ENCODE peak calls at places on chromosomes 11 and 22, in five cellular contexts. D, L, P, Y and X are unnamed samples.
A peak's percentile ranks its signal among the peaks of the same experiment; 100 is the strongest.

GRCh38 chr22:19097518-19097917 is 24.7 kb downstream of the DGCR2 start:
- DNase-seq in D (no peak), L (no peak), P (no peak), Y (no peak), X (no peak)

GRCh38 chr22:42340695-42341383 is 70.4 kb upstream of the TCF20 start:
- DNase-seq in D (no peak), L (no peak), P (no peak), Y (no peak), X (peak; percentile 43)

GRCh38 chr11:27412192-27412691 is 49.2 kb upstream of the CCDC34 start:
- DNase-seq in D (no peak), L (no peak), P (no peak), Y (no peak), X (no peak)

GRCh38 chr11:77868744-77869143 is 47.8 kb downstream of the AAMDC start:
- DNase-seq in D (no peak), L (no peak), P (no peak), Y (no peak), X (no peak)

GRCh38 chr11:69286358-69287327 is 7.3 kb upstream of the MYEOV start:
- DNase-seq in D (no peak), L (no peak), P (no peak), Y (no peak), X (no peak)

GRCh38 chr11:45260047-45260446 is 26.1 kb downstream of the SYT13 start:
- DNase-seq in D (no peak), L (no peak), P (no peak), Y (no peak), X (no peak)

GRCh38 chr11:19447150-19447566 is 206.4 kb upstream of the E2F8 start:
- DNase-seq in D (no peak), L (no peak), P (no peak), Y (no peak), X (no peak)

GRCh38 chr22:35037089-35037488 is 28.9 kb upstream of the ISX start:
- DNase-seq in D (no peak), L (no peak), P (peak; percentile 22), Y (no peak), X (no peak)

GRCh38 chr22:39174498-39175120 is 22.1 kb upstream of the CBX7 start:
- DNase-seq in D (peak; percentile 79), L (peak; percentile 46), P (peak; percentile 86), Y (no peak), X (no peak)

GRCh38 chr11:76329983-76330382 is 50.9 kb downstream of the THAP12 start:
- DNase-seq in D (no peak), L (no peak), P (no peak), Y (no peak), X (no peak)

GRCh38 chr11:70522613-70523311 is 124.4 kb downstream of the CTTN start:
- DNase-seq in D (no peak), L (no peak), P (no peak), Y (no peak), X (no peak)

GRCh38 chr22:27386186-27386585 is 415.4 kb downstream of the MN1 start:
- DNase-seq in D (no peak), L (no peak), P (no peak), Y (peak; percentile 72), X (no peak)

GRCh38 chr11:73047773-73048371 is 94.2 kb downstream of the FCHSD2 start:
- DNase-seq in D (no peak), L (no peak), P (no peak), Y (no peak), X (no peak)

GRCh38 chr22:49962751-49963646 is 2.4 kb downstream of the PIM3 start:
- DNase-seq in D (no peak), L (peak; percentile 54), P (peak; percentile 69), Y (no peak), X (no peak)

DNA sequence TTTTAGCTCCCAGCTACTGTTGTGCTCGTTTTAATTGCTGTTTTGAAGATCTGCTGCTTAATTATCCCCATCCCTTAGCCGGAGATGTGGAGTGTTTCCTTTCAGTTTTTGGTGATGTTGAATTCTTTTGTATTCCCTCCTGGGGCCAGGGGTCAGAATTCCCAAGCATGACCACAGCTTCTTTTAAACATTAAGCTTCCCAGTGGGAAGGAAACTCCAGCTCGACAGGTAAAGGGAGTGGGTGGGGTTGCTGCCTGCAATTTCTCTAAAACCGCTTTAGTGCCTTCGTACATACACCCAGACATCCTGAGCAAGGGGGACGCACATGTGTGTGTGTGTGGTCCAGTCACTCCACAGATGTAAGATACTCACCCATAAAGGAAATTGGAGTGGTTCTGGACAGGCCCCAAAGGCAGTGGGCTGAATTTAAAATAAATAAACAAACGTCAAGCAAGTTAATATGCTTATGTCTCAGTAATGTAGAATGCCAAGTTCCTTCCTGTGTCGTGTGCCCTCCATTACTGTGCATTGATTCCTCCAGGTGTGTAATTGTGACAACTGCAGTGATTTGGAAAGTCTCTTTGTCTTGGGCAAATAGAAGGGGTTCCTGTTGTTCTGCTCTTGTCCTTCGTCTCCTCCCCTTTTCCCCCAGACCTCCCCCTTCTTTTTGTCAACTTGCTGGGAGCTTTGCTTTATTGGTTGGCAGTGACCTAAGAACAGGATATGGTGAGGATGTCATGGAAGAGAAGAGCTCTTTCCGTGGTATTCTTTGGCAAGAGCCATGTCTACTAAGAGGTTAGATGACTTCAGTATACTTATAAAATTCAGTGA is 19.2 kb upstream of the ADSL start:
- DNase-seq in D (no peak), L (no peak), P (peak; percentile 52), Y (no peak), X (no peak)
- H3K27ac ChIP-seq in D (peak overlapping the region; percentile 9), L (peak overlapping the region; percentile 0), P (no peak overlapping the region), Y (no peak overlapping the region), X (no peak overlapping the region)

GRCh38 chr11:125071831-125072209 is 8.7 kb downstream of the SLC37A2 start:
- DNase-seq in D (no peak), L (no peak), P (no peak), Y (no peak), X (no peak)

GRCh38 chr11:125071408-125071807 is 8.3 kb downstream of the SLC37A2 start:
- DNase-seq in D (no peak), L (peak; percentile 32), P (no peak), Y (no peak), X (no peak)

GRCh38 chr11:125069008-125069407 is 5.9 kb downstream of the SLC37A2 start:
- DNase-seq in D (no peak), L (no peak), P (no peak), Y (no peak), X (no peak)

GRCh38 chr11:125070699-125071254 is 7.7 kb downstream of the SLC37A2 start:
- DNase-seq in D (no peak), L (peak; percentile 61), P (peak; percentile 78), Y (peak; percentile 95), X (no peak)

DNA sequence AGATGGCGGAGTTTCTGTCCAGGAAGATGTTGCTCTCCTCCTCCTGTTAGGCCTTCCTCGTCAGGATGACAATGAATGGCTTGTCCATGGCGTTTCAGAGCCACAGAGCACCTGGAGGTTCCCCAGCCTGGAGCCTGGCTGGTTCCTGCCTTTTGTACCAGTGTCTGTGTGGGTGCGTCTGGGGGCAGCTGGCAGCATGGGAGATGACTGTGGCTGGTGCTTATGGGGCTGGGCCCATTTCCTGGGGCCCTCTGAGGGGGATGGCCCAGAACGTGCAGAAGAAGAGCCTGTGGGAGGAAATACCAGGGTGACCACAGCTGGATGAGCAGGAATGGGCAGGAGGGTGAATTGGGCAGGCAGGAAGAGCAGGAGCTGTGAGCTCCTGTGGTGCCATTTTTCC is 6.7 kb downstream of the SLC37A2 start:
- DNase-seq in D (no peak), L (peak; percentile 9), P (no peak), Y (no peak), X (no peak)
- H3K27ac ChIP-seq in D (no peak overlapping the region), L (no peak overlapping the region), P (no peak overlapping the region), Y (peak overlapping the region; percentile 4), X (no peak overlapping the region)

DNA sequence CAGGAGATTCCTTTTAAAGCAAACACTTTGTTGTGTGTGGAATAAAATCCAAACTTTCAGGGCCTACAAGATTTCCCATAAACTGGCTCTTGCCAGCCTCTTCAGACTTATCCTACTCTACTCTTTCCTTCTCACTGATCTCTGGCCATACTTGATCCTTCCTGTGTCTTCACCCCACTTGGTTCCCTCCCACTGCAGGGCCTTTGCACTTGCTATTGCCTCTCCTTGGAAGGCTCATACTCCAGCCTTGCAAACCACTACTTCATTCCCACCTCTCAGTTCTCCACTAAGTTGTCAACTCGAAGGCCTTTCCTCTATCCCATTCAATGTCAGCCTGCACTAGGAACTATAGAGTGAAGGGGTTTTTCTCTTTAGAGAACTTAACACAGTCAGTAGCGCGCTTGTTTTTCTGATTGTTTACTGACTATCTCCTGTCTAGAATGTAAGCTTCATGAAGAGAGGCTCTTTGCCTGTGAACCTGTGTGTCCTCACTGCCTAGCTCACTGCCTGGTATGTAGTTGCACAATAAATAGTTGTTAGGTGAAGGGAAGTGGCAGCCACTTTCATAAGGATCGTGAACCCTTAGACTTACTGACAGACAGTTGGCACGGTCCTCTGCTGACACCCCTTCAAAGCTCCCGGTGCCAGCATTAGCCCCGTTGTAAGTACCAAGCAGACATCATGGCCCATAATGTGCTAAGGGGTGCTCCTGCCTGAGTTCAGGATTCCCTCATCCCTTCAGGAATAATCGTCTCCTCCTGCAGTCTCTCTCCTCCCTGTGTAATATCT is 833 bp upstream of the ME3 start:
- DNase-seq in D (no peak), L (no peak), P (no peak), Y (no peak), X (no peak)
- H3K27ac ChIP-seq in D (no peak overlapping the region), L (peak overlapping the region; percentile 98), P (peak overlapping the region; percentile 94), Y (peak overlapping the region; percentile 97), X (no peak overlapping the region)

GRCh38 chr11:60852639-60853468 is 2.9 kb downstream of the PTGDR2 start:
- DNase-seq in D (no peak), L (no peak), P (no peak), Y (no peak), X (no peak)
- H3K27ac ChIP-seq in D (no peak overlapping the region), L (no peak overlapping the region), P (no peak overlapping the region), Y (no peak overlapping the region), X (no peak overlapping the region)